ENCODE peak calls at places on chromosome 4, in seven cellular contexts. U, O, V, D, C, I and X are unnamed samples.

GRCh38 chr4:6307891-6308290 is 38.2 kb downstream of the WFS1 start:
- DNase-seq in O (no peak), U (no peak), D (no peak), C (no peak), V (no peak), I (no peak), X (no peak)

GRCh38 chr4:172630289-172630688 is 538.3 kb upstream of the GALNT7 start:
- DNase-seq in V (no peak), U (no peak), I (no peak), C (no peak), O (no peak), D (no peak), X (no peak)

GRCh38 chr4:3449047-3449573 is 7.3 kb downstream of the HGFAC start:
- DNase-seq in D (no peak), V (peak), U (no peak), C (no peak), I (no peak), O (no peak), X (no peak)

GRCh38 chr4:145019346-145019745 is 78.7 kb downstream of the ANAPC10 start:
- DNase-seq in V (no peak), U (no peak), D (no peak), I (no peak), C (no peak), O (no peak), X (no peak)

GRCh38 chr4:1609901-1610790 is 74.0 kb downstream of the FAM53A start:
- DNase-seq in U (no peak), O (no peak), D (no peak), I (no peak), V (no peak), C (no peak), X (no peak)

GRCh38 chr4:24857996-24858395 is 54.8 kb downstream of the CCDC149 start:
- DNase-seq in C (no peak), I (no peak), D (no peak), V (no peak), O (peak), U (no peak), X (no peak)

GRCh38 chr4:158805628-158806471 is 37.0 kb downstream of the FNIP2 start:
- DNase-seq in I (no peak), U (no peak), D (no peak), C (peak), O (no peak), V (no peak), X (no peak)

GRCh38 chr4:31929676-31930075 is 1209.5 kb downstream of the PCDH7 start:
- DNase-seq in O (no peak), U (no peak), D (no peak), V (no peak), I (no peak), C (no peak), X (no peak)

GRCh38 chr4:74682567-74683359 is 111.6 kb downstream of the BTC start:
- DNase-seq in D (no peak), I (no peak), U (peak), V (no peak), C (peak), O (no peak), X (peak)

GRCh38 chr4:159366966-159367365 is 264.1 kb downstream of the RAPGEF2 start:
- DNase-seq in V (peak), D (no peak), O (no peak), C (no peak), U (peak), I (no peak), X (no peak)

GRCh38 chr4:185405296-185405999 is 8.8 kb downstream of the ANKRD37 start:
- DNase-seq in O (no peak), V (no peak), D (peak), U (no peak), C (no peak), I (no peak), X (no peak)

GRCh38 chr4:88818650-88819470 is 121.2 kb upstream of the NAP1L5 start:
- DNase-seq in I (no peak), O (peak), D (peak), V (no peak), U (peak), C (peak), X (peak)

GRCh38 chr4:145709336-145709735 is 29.4 kb downstream of the C4orf51 start:
- DNase-seq in D (no peak), U (no peak), V (no peak), C (no peak), O (no peak), I (no peak), X (peak)

GRCh38 chr4:54658321-54659093 is 750 bp downstream of the KIT start:
- DNase-seq in V (peak), U (peak), D (peak), C (peak), O (peak), I (peak), X (peak)

GRCh38 chr4:87365348-87365747 is 25.6 kb downstream of the HSD17B11 start:
- DNase-seq in D (no peak), V (no peak), I (no peak), O (no peak), C (no peak), U (no peak), X (no peak)
- TF ChIP-seq CTCF in D (no peak), V (no peak), I (no peak), O (no peak), C (no peak), U (no peak), X (no peak)

GRCh38 chr4:71130827-71131603 is 137.6 kb downstream of the DCK start:
- DNase-seq in V (no peak), O (no peak), U (peak), I (no peak), D (no peak), C (no peak), X (no peak)
- TF ChIP-seq CTCF in V (peak), O (no peak), U (no peak), I (no peak), D (no peak), C (no peak), X (no peak)

DNA sequence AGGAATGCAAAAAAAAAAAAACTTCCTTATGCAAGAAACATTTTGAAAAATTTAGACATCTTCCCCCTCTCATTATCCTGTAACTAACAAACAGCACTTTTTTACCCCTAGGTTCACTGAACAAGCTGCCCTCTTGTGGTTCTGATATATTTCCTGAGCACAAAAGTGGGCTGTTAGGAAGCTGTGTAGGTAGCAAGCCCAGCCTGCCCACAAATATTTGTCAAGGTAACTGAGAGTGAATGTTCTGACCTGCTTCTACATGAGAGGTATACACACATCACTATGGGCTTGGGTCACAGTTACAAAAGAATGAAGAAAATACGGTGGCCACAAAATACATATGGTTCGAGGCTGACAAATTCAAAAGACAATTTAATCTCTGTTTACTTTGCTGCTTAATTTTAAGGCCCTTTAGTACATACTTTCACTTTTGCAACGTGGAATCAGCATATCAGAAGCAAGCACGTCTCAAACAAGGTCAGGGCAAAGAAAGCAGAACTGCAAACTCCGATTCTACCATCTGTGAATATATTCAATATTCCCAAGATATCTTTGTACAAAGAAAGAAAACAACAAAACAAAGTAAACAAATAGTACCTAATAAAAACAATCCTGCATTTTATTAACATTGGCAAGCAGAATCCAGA is 78.6 kb downstream of the RBM47 start:
- DNase-seq in U (peak), I (no peak), C (peak), V (no peak), O (no peak), D (peak), X (peak)
- TF ChIP-seq CTCF in U (peak), I (peak), C (peak), V (peak), O (no peak), D (peak), X (peak)

GRCh38 chr4:38684951-38685350 is 21.0 kb downstream of the KLF3 start:
- DNase-seq in C (no peak), V (no peak), O (no peak), I (no peak), U (no peak), D (no peak), X (no peak)

GRCh38 chr4:38684271-38684670 is 20.3 kb downstream of the KLF3 start:
- DNase-seq in C (no peak), D (no peak), I (no peak), V (no peak), O (no peak), U (no peak), X (no peak)

GRCh38 chr4:38688676-38689355 is 24.8 kb downstream of the KLF3 start:
- DNase-seq in C (no peak), O (no peak), I (no peak), D (no peak), U (no peak), V (no peak), X (no peak)

GRCh38 chr4:38687571-38688011 is 23.6 kb downstream of the KLF3 start:
- DNase-seq in U (no peak), I (no peak), C (no peak), O (no peak), V (no peak), D (no peak), X (no peak)

GRCh38 chr4:38686682-38687081 is 22.7 kb downstream of the KLF3 start:
- DNase-seq in I (no peak), C (no peak), O (no peak), V (no peak), U (no peak), D (no peak), X (no peak)
- TF ChIP-seq CTCF in I (no peak), C (no peak), O (no peak), V (no peak), U (no peak), D (no peak), X (no peak)

DNA sequence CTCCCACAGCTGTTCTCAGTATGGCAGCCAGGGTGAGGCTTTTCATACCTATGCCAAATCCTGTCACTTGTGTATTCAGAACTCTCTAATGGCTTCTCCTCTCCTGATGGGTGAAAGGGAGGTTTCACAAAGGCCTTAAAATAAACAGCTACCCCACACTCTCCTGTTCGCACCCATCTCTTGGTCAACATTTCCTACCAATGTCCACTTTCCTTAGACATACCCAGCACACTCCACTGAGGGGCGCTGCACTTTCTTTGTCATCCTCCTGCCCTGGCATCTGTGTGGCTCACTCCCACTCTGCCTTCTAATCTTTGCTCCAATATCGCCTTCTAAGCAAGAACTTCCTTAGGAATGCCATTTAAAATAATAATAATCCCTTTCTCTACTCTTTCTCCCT is 313.3 kb downstream of the PPP3CA start:
- DNase-seq in O (no peak), I (no peak), V (no peak), U (no peak), C (peak), D (no peak), X (no peak)
- TF ChIP-seq CTCF in O (no peak), I (no peak), V (no peak), U (peak), C (peak), D (no peak), X (no peak)

GRCh38 chr4:121192500-121192899 is 28.4 kb upstream of the TNIP3 start:
- DNase-seq in U (peak), I (peak), C (peak), O (no peak), D (peak), V (no peak), X (peak)
- TF ChIP-seq CTCF in U (peak), I (peak), C (peak), O (peak), D (peak), V (peak), X (peak)

GRCh38 chr4:147570616-147571015 is 46.6 kb upstream of the TMEM184C start:
- DNase-seq in U (no peak), V (no peak), I (no peak), C (no peak), O (no peak), D (no peak), X (no peak)
- TF ChIP-seq CTCF in U (peak), V (peak), I (no peak), C (no peak), O (no peak), D (no peak), X (no peak)